ENCODE peak calls at places on chromosomes 7 and 10, in ten cellular contexts. K is BJ; Q is brain microvascular endothelial cell; L is EL; Z is pons; J is GM06990; Y is progenitor cell of endocrine pancreas; G is activated naive CD4-positive, alpha-beta T cell; W is mesenteric fat pad; A is RCC 7860. O is an unnamed sample.

GRCh38 chr7:2168612-2169312 is 64.0 kb downstream of the MAD1L1 start:
- DNase-seq in W (peak; percentile 57), K (no peak), A (no peak), Q (no peak), G (no peak), Z (no peak), Y (no peak), J (no peak), L (no peak), O (no peak)

GRCh38 chr7:70484255-70484654 is 647.7 kb upstream of the GALNT17 start:
- DNase-seq in L (no peak), G (no peak), W (no peak), Y (no peak), J (no peak), Z (no peak), K (no peak), Q (no peak), A (no peak), O (no peak)

GRCh38 chr7:51103718-51104117 is 212.9 kb downstream of the COBL start:
- DNase-seq in Y (no peak), L (no peak), W (no peak), G (no peak), Q (no peak), J (no peak), Z (no peak), A (no peak), K (no peak), O (no peak)

GRCh38 chr10:46084321-46085165 is 38.5 kb upstream of the MSMB start:
- DNase-seq in L (no peak), G (no peak), Q (no peak), W (no peak), K (no peak), A (no peak), Z (no peak), J (no peak), Y (no peak), O (no peak)

GRCh38 chr7:127437772-127438330 is 45.3 kb upstream of the ZNF800 start:
- DNase-seq in J (no peak), W (no peak), K (peak; percentile 66), Q (peak; percentile 45), A (peak; percentile 68), L (peak; percentile 84), Z (no peak), G (no peak), Y (no peak), O (peak; percentile 73)

GRCh38 chr7:74294191-74294998 is 5.2 kb downstream of the CLIP2 start:
- DNase-seq in K (peak; percentile 62), Q (no peak), J (no peak), L (no peak), W (no peak), G (no peak), Y (no peak), Z (no peak), A (no peak), O (no peak)

GRCh38 chr10:102289840-102290239 is 44.5 kb downstream of the GBF1 start:
- DNase-seq in Y (no peak), G (no peak), Q (no peak), Z (no peak), A (no peak), J (no peak), K (no peak), W (no peak), L (no peak), O (no peak)

GRCh38 chr7:117603627-117604026 is 123.8 kb downstream of the CFTR start:
- DNase-seq in Z (no peak), Y (no peak), L (no peak), W (no peak), K (no peak), J (no peak), G (no peak), Q (no peak), A (no peak), O (no peak)

GRCh38 chr7:24978837-24979469 is 1.0 kb downstream of the OSBPL3 start:
- DNase-seq in J (no peak), A (peak; percentile 46), Y (no peak), K (no peak), W (no peak), Z (no peak), L (no peak), Q (no peak), G (no peak), O (peak; percentile 31)

GRCh38 chr7:150876817-150877526 is 24.7 kb downstream of the AOC1 start:
- DNase-seq in Z (peak; percentile 89), Y (peak; percentile 42), A (peak; percentile 34), L (peak; percentile 57), G (peak; percentile 42), K (no peak), J (no peak), Q (peak; percentile 64), W (no peak), O (peak; percentile 78)

GRCh38 chr7:128892521-128893250 is 17.8 kb downstream of the KCP start:
- DNase-seq in W (no peak), J (no peak), G (no peak), Q (no peak), A (no peak), Y (no peak), L (no peak), Z (no peak), K (no peak), O (no peak)

GRCh38 chr7:84948632-84949031 is 238.2 kb downstream of the SEMA3D start:
- DNase-seq in Y (no peak), J (no peak), A (no peak), Q (no peak), W (no peak), L (peak; percentile 6), K (peak; percentile 17), G (no peak), Z (no peak), O (no peak)

GRCh38 chr7:157158400-157158799 is 19.7 kb downstream of the UBE3C start:
- DNase-seq in Q (no peak), A (no peak), Y (no peak), J (no peak), G (no peak), K (no peak), W (no peak), L (no peak), Z (peak; percentile 95), O (no peak)

GRCh38 chr7:70093496-70093895 is 495.2 kb downstream of the AUTS2 start:
- DNase-seq in A (no peak), Z (no peak), L (no peak), J (no peak), Y (no peak), Q (no peak), W (no peak), K (no peak), G (no peak), O (no peak)

GRCh38 chr7:91264924-91265681 is 870 bp downstream of the FZD1 start:
- DNase-seq in J (peak; percentile 70), A (peak; percentile 54), K (no peak), Z (no peak), L (peak; percentile 74), W (no peak), G (no peak), Y (peak; percentile 20), Q (no peak), O (peak; percentile 53)

GRCh38 chr10:89352039-89352597 is 24.3 kb downstream of the IFIT3 start:
- DNase-seq in W (no peak), K (peak; percentile 99), A (peak; percentile 97), Z (no peak), G (no peak), L (peak; percentile 98), J (peak; percentile 41), Q (peak; percentile 93), Y (peak; percentile 20), O (peak; percentile 26)

GRCh38 chr10:80459047-80459865 is 5.1 kb downstream of the TSPAN14 start:
- DNase-seq in A (peak; percentile 38), Z (no peak), K (peak; percentile 77), J (peak; percentile 74), Q (no peak), G (peak; percentile 56), L (peak; percentile 97), Y (no peak), W (no peak), O (no peak)

GRCh38 chr10:117537904-117538524 is 4.5 kb upstream of the EMX2 start:
- DNase-seq in Q (no peak), Z (no peak), K (no peak), A (no peak), W (no peak), J (no peak), Y (no peak), L (no peak), G (no peak), O (no peak)

GRCh38 chr7:2299853-2300512 is 14.3 kb downstream of the SNX8 start:
- DNase-seq in W (no peak), J (no peak), K (no peak), G (no peak), L (no peak), Z (no peak), A (no peak), Y (no peak), Q (no peak), O (no peak)

GRCh38 chr7:107039199-107039900 is 5.2 kb upstream of the PRKAR2B start:
- DNase-seq in W (no peak), Z (no peak), A (no peak), J (no peak), L (no peak), K (no peak), Y (no peak), G (no peak), Q (no peak), O (no peak)

GRCh38 chr10:71657604-71658348 is 61.8 kb downstream of the C10orf105 start:
- DNase-seq in A (no peak), G (no peak), Y (no peak), K (no peak), Z (no peak), L (no peak), Q (no peak), J (no peak), W (no peak), O (no peak)

GRCh38 chr10:76086571-76087260 is 655.3 kb downstream of the LRMDA start:
- DNase-seq in A (peak; percentile 64), L (peak; percentile 73), Z (no peak), J (no peak), G (no peak), Y (no peak), Q (peak; percentile 65), K (no peak), W (no peak), O (peak; percentile 23)

GRCh38 chr7:139103057-139103820 is 6.3 kb downstream of the ZC3HAV1 start:
- DNase-seq in Z (no peak), J (no peak), A (no peak), Q (no peak), W (no peak), K (no peak), Y (no peak), G (no peak), L (no peak), O (no peak)

GRCh38 chr7:137235434-137235833 is 108.1 kb downstream of the PTN start:
- DNase-seq in K (no peak), G (no peak), A (no peak), L (no peak), Q (no peak), W (no peak), J (no peak), Y (no peak), Z (no peak), O (no peak)

GRCh38 chr7:99369767-99370353 is 4.7 kb upstream of the ARPC1B start:
- DNase-seq in J (no peak), L (no peak), Z (no peak), G (no peak), Y (no peak), A (no peak), W (no peak), Q (no peak), K (no peak), O (no peak)

GRCh38 chr7:117830422-117830954 is 42.8 kb downstream of the CTTNBP2 start:
- DNase-seq in A (no peak), W (no peak), J (no peak), Q (no peak), Y (no peak), Z (peak; percentile 90), L (no peak), G (no peak), K (no peak), O (no peak)